ENCODE peak calls at places on chromosome 5, in eight cellular contexts. S is neural progenitor cell; N is IMR-90; Y is ovary; W is RWPE1; G is GM23248; A is CD8-positive, alpha-beta memory T cell; R is tibial artery. L is an unnamed sample.

GRCh38 chr5:154749496-154749895 is 5.7 kb upstream of the LARP1 start:
- DNase-seq in G (no peak), A (no peak), W (no peak), R (no peak), N (no peak), Y (no peak), S (no peak), L (no peak)

GRCh38 chr5:62652225-62652624 is 73.6 kb downstream of the LRRC70 start:
- DNase-seq in N (no peak), Y (no peak), W (no peak), S (no peak), R (no peak), G (no peak), A (no peak), L (no peak)

GRCh38 chr5:175517824-175518450 is 39.6 kb downstream of the SFXN1 start:
- DNase-seq in Y (no peak), S (no peak), R (no peak), G (peak), A (no peak), N (peak), W (peak), L (no peak)

GRCh38 chr5:32217886-32218396 is 43.8 kb upstream of the GOLPH3 start:
- DNase-seq in W (no peak), G (no peak), A (no peak), Y (no peak), N (no peak), S (peak), R (no peak), L (no peak)

GRCh38 chr5:142960309-142960696 is 190.1 kb downstream of the ARHGAP26 start:
- DNase-seq in A (no peak), S (no peak), Y (no peak), R (no peak), N (peak), G (peak), W (peak), L (no peak)

GRCh38 chr5:17379188-17379951 is 118.7 kb upstream of the TAF11L2 start:
- DNase-seq in N (peak), W (no peak), S (no peak), A (no peak), G (peak), R (no peak), Y (no peak), L (no peak)

GRCh38 chr5:37847978-37848425 is 8.2 kb upstream of the GDNF start:
- DNase-seq in R (no peak), N (peak), W (peak), Y (no peak), A (no peak), G (peak), S (no peak), L (no peak)

GRCh38 chr5:41793156-41793770 is 77.0 kb downstream of the OXCT1 start:
- DNase-seq in S (no peak), R (no peak), Y (no peak), N (peak), W (no peak), A (no peak), G (peak), L (no peak)

GRCh38 chr5:135511858-135512257 is 23.9 kb downstream of the NEUROG1 start:
- DNase-seq in A (no peak), Y (no peak), S (no peak), N (no peak), R (no peak), W (no peak), G (no peak), L (no peak)
- H3K27ac ChIP-seq in A (no peak), Y (no peak), S (no peak), N (no peak), R (no peak), W (no peak), G (no peak), L (no peak)

GRCh38 chr5:102777099-102777498 is 22.0 kb downstream of the PAM start:
- DNase-seq in A (no peak), Y (no peak), R (no peak), W (no peak), G (no peak), N (no peak), S (no peak), L (no peak)

GRCh38 chr5:102771435-102771834 is 16.3 kb downstream of the PAM start:
- DNase-seq in W (no peak), N (no peak), R (no peak), Y (no peak), A (no peak), S (no peak), G (no peak), L (no peak)

GRCh38 chr5:102770803-102771202 is 15.7 kb downstream of the PAM start:
- DNase-seq in N (no peak), R (no peak), W (no peak), G (no peak), Y (no peak), A (no peak), S (no peak), L (no peak)

GRCh38 chr5:102767864-102768263 is 12.8 kb downstream of the PAM start:
- DNase-seq in G (no peak), R (no peak), Y (no peak), S (no peak), A (no peak), W (no peak), N (no peak), L (no peak)

DNA sequence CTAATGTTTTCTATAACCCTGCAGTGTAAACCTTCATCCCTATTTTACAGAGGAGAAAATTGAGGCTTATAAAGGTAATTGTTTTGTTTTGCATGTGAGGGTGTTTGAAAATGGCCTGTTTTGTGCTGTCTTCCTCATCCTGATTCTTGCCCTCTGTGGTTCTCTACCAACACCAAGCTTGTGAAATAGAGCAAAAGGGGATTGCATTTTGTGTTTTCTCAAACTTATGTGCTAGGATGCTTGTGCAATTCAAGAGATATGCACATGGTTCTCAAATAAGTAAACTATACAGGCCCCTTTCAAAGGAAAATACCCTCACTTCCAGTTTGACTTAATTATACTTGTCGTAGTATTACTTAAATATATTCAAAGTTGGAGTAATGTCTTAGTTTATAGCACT is 17.2 kb downstream of the PAM start:
- DNase-seq in N (no peak), S (no peak), Y (no peak), W (no peak), A (no peak), R (no peak), G (no peak), L (no peak)
- H3K27ac ChIP-seq in N (no peak), S (no peak), Y (no peak), W (no peak), A (no peak), R (peak), G (no peak), L (peak)

GRCh38 chr5:373710-374602 is 52.4 kb downstream of the AHRR start:
- DNase-seq in R (no peak), Y (peak), W (peak), G (peak), N (peak), S (peak), A (peak), L (peak)
- H3K27ac ChIP-seq in R (no peak), Y (peak), W (peak), G (peak), N (peak), S (no peak), A (no peak), L (no peak)

DNA sequence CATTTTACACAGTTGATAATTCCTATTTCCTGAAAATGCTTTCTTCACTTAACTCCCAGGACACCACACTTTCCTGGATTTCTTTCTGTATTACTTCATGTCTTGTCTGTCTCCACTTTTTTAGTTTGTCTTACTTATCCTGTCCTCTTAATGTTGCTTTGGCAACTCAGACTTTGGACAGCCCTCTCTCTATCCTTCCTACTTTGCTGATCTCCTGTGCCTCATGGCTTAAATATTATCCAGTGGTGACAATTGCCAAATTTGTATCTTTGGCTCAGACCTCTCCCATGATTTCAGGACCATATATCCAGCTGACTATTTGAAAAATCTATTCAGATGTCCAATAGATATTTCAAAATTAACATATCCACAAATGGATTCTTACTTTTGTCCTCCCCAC is 39.9 kb upstream of the NUDT12 start:
- DNase-seq in G (no peak), Y (no peak), A (no peak), S (no peak), R (no peak), W (no peak), N (no peak), L (no peak)
- H3K27ac ChIP-seq in G (no peak), Y (no peak), A (no peak), S (no peak), R (no peak), W (no peak), N (no peak), L (no peak)

DNA sequence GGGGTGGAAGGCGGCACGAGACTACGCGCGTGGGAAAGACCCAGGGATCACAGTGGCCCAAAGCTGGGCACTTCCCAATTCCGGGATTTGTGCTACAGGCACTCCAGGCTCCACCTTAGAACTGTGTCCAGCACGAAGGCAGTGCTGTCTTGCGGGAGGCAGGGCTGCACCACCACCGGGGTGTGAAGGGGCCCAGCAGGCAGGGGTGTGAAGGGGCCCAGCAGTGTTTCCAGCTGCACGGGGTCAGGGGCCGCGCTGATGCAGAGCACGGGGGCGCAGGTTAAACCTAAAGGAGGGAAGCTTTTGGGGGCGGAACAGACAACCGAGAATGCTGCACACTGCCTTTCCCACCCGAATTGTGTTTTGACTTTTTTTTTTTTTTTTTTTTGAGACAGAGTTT is 1.1 kb upstream of the PDCD6 start:
- DNase-seq in N (no peak), R (no peak), G (no peak), Y (no peak), A (no peak), S (peak), W (no peak), L (no peak)
- H3K27ac ChIP-seq in N (no peak), R (peak), G (peak), Y (no peak), A (peak), S (no peak), W (peak), L (peak)

L was measured in left ventricle myocardium inferior.